ENCODE peak calls at places on chromosomes 6 and 20, in seven cellular contexts. One of them, this sample, is unnamed. For H3K36me3, the result is how much of the 10 kb centered on the place peaks cover.

GRCh38 chr6:77620290-77620882 is 32.5 kb upstream of the MEI4 start:
- DNase-seq in lung: no peak
- DNase-seq in psoas muscle: no peak
- DNase-seq in HCT116: peak
- DNase-seq in RWPE2: no peak
- DNase-seq in H7: no peak
- DNase-seq in heart left ventricle: no peak
- DNase-seq in this sample: no peak

GRCh38 chr20:51848346-51848745 is 46.0 kb upstream of the SALL4 start:
- DNase-seq in lung: no peak
- DNase-seq in psoas muscle: no peak
- DNase-seq in HCT116: no peak
- DNase-seq in RWPE2: no peak
- DNase-seq in H7: no peak
- DNase-seq in heart left ventricle: no peak
- DNase-seq in this sample: no peak

GRCh38 chr6:49556429-49556837 is 6.0 kb downstream of the C6orf141 start:
- DNase-seq in lung: peak
- DNase-seq in psoas muscle: no peak
- DNase-seq in HCT116: peak
- DNase-seq in RWPE2: peak
- DNase-seq in H7: peak
- DNase-seq in heart left ventricle: no peak
- DNase-seq in this sample: no peak

GRCh38 chr6:27825025-27825823 is 87.0 kb downstream of the OR2B2 start:
- DNase-seq in lung: no peak
- DNase-seq in psoas muscle: no peak
- DNase-seq in HCT116: no peak
- DNase-seq in RWPE2: no peak
- DNase-seq in H7: no peak
- DNase-seq in heart left ventricle: no peak
- DNase-seq in this sample: no peak

GRCh38 chr6:4358414-4359107 is 223.2 kb upstream of the ECI2 start:
- DNase-seq in lung: peak
- DNase-seq in psoas muscle: peak
- DNase-seq in HCT116: peak
- DNase-seq in RWPE2: peak
- DNase-seq in H7: peak
- DNase-seq in heart left ventricle: peak
- DNase-seq in this sample: peak

GRCh38 chr6:149513915-149514314 is 29.1 kb upstream of the ZC3H12D start:
- DNase-seq in lung: no peak
- DNase-seq in psoas muscle: no peak
- DNase-seq in HCT116: no peak
- DNase-seq in RWPE2: no peak
- DNase-seq in H7: no peak
- DNase-seq in heart left ventricle: no peak
- DNase-seq in this sample: no peak

GRCh38 chr20:15248618-15249395 is 911.4 kb upstream of the FLRT3 start:
- DNase-seq in lung: no peak
- DNase-seq in psoas muscle: no peak
- DNase-seq in HCT116: no peak
- DNase-seq in RWPE2: no peak
- DNase-seq in H7: no peak
- DNase-seq in heart left ventricle: no peak
- DNase-seq in this sample: no peak

GRCh38 chr6:123926000-123926399 is 122.3 kb downstream of the NKAIN2 start:
- DNase-seq in lung: no peak
- DNase-seq in psoas muscle: no peak
- DNase-seq in HCT116: no peak
- DNase-seq in RWPE2: no peak
- DNase-seq in H7: no peak
- DNase-seq in heart left ventricle: no peak
- DNase-seq in this sample: no peak

GRCh38 chr6:149026530-149026942 is 279.7 kb downstream of the UST start:
- DNase-seq in lung: no peak
- DNase-seq in psoas muscle: no peak
- DNase-seq in HCT116: peak
- DNase-seq in RWPE2: no peak
- DNase-seq in H7: peak
- DNase-seq in heart left ventricle: no peak
- DNase-seq in this sample: no peak

GRCh38 chr6:111971866-111972532 is 81.9 kb upstream of the CCN6 start:
- DNase-seq in lung: no peak
- DNase-seq in psoas muscle: no peak
- DNase-seq in HCT116: no peak
- DNase-seq in RWPE2: no peak
- DNase-seq in H7: no peak
- DNase-seq in heart left ventricle: no peak
- DNase-seq in this sample: no peak

GRCh38 chr6:74741608-74742007 is 464.2 kb downstream of the COL12A1 start:
- DNase-seq in lung: no peak
- DNase-seq in psoas muscle: peak
- DNase-seq in HCT116: no peak
- DNase-seq in RWPE2: no peak
- DNase-seq in H7: no peak
- DNase-seq in heart left ventricle: peak
- DNase-seq in this sample: peak

GRCh38 chr20:46131396-46131795 is 13.3 kb downstream of the CD40 start:
- DNase-seq in lung: no peak
- DNase-seq in psoas muscle: no peak
- DNase-seq in HCT116: no peak
- DNase-seq in RWPE2: no peak
- DNase-seq in H7: no peak
- DNase-seq in heart left ventricle: no peak
- DNase-seq in this sample: no peak

GRCh38 chr6:52522151-52522626 is 54.7 kb downstream of the TRAM2 start:
- DNase-seq in lung: no peak
- DNase-seq in psoas muscle: peak
- DNase-seq in HCT116: no peak
- DNase-seq in RWPE2: no peak
- DNase-seq in H7: no peak
- DNase-seq in heart left ventricle: peak
- DNase-seq in this sample: peak

GRCh38 chr6:322205-322930 is 30.1 kb downstream of the DUSP22 start:
- DNase-seq in lung: no peak
- DNase-seq in psoas muscle: peak
- DNase-seq in HCT116: no peak
- DNase-seq in RWPE2: peak
- DNase-seq in H7: peak
- DNase-seq in heart left ventricle: no peak
- DNase-seq in this sample: no peak

GRCh38 chr20:40319741-40320499 is 369.1 kb downstream of the MAFB start:
- DNase-seq in lung: no peak
- DNase-seq in psoas muscle: no peak
- DNase-seq in HCT116: no peak
- DNase-seq in RWPE2: no peak
- DNase-seq in H7: no peak
- DNase-seq in heart left ventricle: no peak
- DNase-seq in this sample: no peak

GRCh38 chr20:55500130-55500529 is 505.2 kb downstream of the CBLN4 start:
- DNase-seq in lung: no peak
- DNase-seq in psoas muscle: no peak
- DNase-seq in HCT116: no peak
- DNase-seq in RWPE2: no peak
- DNase-seq in H7: no peak
- DNase-seq in heart left ventricle: no peak
- DNase-seq in this sample: no peak

GRCh38 chr6:75331134-75331533 is 46.5 kb upstream of the TMEM30A start:
- DNase-seq in lung: no peak
- DNase-seq in psoas muscle: no peak
- DNase-seq in HCT116: no peak
- DNase-seq in RWPE2: no peak
- DNase-seq in H7: no peak
- DNase-seq in heart left ventricle: no peak
- DNase-seq in this sample: no peak

GRCh38 chr6:53437557-53438202 is 88.9 kb upstream of the ELOVL5 start:
- DNase-seq in lung: peak
- DNase-seq in psoas muscle: no peak
- DNase-seq in HCT116: peak
- DNase-seq in RWPE2: no peak
- DNase-seq in H7: peak
- DNase-seq in heart left ventricle: no peak
- DNase-seq in this sample: no peak

GRCh38 chr20:63312690-63313348 is 19.8 kb downstream of the COL20A1 start:
- DNase-seq in lung: peak
- DNase-seq in psoas muscle: peak
- DNase-seq in HCT116: no peak
- DNase-seq in RWPE2: no peak
- DNase-seq in H7: no peak
- DNase-seq in heart left ventricle: peak
- DNase-seq in this sample: peak

GRCh38 chr6:47529734-47530133 is 52.1 kb downstream of the CD2AP start:
- DNase-seq in lung: no peak
- DNase-seq in psoas muscle: no peak
- DNase-seq in HCT116: no peak
- DNase-seq in RWPE2: no peak
- DNase-seq in H7: no peak
- DNase-seq in heart left ventricle: no peak
- DNase-seq in this sample: no peak

GRCh38 chr6:47536816-47537401 is 59.3 kb downstream of the CD2AP start:
- DNase-seq in lung: no peak
- DNase-seq in psoas muscle: no peak
- DNase-seq in HCT116: no peak
- DNase-seq in RWPE2: no peak
- DNase-seq in H7: no peak
- DNase-seq in heart left ventricle: no peak
- DNase-seq in this sample: no peak

GRCh38 chr6:47532981-47533585 is 55.5 kb downstream of the CD2AP start:
- DNase-seq in lung: no peak
- DNase-seq in psoas muscle: no peak
- DNase-seq in HCT116: no peak
- DNase-seq in RWPE2: no peak
- DNase-seq in H7: no peak
- DNase-seq in heart left ventricle: no peak
- DNase-seq in this sample: no peak

GRCh38 chr6:47534063-47534462 is 56.5 kb downstream of the CD2AP start:
- DNase-seq in lung: no peak
- DNase-seq in psoas muscle: no peak
- DNase-seq in HCT116: no peak
- DNase-seq in RWPE2: no peak
- DNase-seq in H7: no peak
- DNase-seq in heart left ventricle: no peak
- DNase-seq in this sample: no peak

DNA sequence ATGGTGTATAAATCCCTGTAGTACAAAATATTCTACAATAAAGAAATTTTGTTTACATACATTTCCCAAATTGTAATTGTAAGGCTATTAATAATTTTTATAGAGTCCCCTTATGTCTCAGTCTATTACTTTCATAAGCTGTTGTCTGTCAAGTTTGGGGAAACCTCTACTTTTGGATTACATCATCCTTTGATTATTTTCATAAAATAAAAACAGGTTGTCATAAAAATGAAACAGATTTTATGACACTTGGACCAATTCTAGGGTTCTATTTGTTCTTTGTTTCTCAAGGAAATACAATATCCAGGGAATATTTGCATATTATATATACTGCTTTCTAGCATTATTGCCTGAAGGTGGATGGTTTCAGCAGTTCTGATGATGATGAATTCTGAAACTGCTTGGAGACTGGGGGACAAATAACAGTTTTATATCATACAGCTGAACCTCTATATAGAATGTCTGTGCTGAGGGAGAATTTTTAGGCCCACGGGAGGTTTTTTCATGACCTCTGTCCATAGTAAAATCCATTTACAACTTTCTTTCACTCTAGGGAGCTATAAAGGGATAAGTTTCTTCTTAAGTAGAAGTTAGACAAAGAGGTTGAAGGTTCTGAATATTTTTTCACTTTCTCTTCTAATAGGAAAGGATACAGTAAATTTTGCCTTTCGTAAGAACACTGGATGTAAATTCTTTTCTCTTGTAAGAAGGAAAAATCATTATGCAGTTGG is 57.9 kb downstream of the CD2AP start:
- DNase-seq in lung: no peak
- DNase-seq in psoas muscle: no peak
- DNase-seq in HCT116: no peak
- DNase-seq in RWPE2: no peak
- DNase-seq in H7: no peak
- DNase-seq in heart left ventricle: no peak
- DNase-seq in this sample: no peak
- H3K36me3 ChIP-seq in lung: under half
- H3K36me3 ChIP-seq in psoas muscle: under half
- H3K36me3 ChIP-seq in HCT116: under half
- H3K36me3 ChIP-seq in RWPE2: under half
- H3K36me3 ChIP-seq in H7: under half
- H3K36me3 ChIP-seq in heart left ventricle: under half
- H3K36me3 ChIP-seq in this sample: under half

DNA sequence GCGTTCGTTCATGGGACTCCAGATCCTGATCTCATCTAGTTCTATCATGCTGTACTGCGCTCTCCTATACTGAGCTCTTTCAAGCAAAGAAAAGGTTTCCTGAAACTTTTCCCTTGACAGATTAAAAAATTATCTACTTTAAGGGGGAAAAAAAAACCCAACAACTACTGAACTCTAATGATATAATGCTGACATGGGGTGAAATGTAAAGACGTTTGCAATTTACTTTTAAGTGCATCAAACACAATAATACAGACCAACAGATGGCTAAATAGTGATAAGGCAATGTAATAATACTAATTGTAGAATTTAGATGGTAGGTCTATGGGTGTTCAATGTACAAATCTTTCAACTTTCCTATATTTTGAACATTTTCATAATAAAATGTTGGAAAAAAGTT is 16.4 kb downstream of the TOMM34 start:
- DNase-seq in lung: no peak
- DNase-seq in psoas muscle: no peak
- DNase-seq in HCT116: no peak
- DNase-seq in RWPE2: no peak
- DNase-seq in H7: no peak
- DNase-seq in heart left ventricle: no peak
- DNase-seq in this sample: no peak
- H3K36me3 ChIP-seq in lung: under half
- H3K36me3 ChIP-seq in psoas muscle: under half
- H3K36me3 ChIP-seq in HCT116: half or more
- H3K36me3 ChIP-seq in RWPE2: half or more
- H3K36me3 ChIP-seq in H7: under half
- H3K36me3 ChIP-seq in heart left ventricle: under half
- H3K36me3 ChIP-seq in this sample: half or more

DNA sequence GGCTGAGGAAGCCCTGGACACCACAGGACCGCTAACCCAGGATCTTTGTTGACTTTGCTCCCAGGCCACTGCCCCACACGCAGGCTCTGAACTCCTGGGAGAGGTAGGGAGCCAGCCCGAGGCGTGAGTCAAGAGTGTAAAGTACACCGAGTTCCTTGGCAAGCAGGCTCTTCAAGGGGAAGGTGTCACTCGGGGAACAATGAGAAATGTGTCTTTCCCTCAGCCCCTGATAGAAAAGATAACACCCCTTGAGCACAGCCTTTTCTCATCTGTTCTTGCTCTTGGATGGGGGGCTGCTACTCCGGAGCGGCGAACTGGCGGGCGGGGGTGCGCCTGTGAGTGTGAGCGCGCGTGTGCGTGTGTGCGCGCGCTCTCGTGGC is 460 bp upstream of the EDN3 start:
- DNase-seq in lung: no peak
- DNase-seq in psoas muscle: peak
- DNase-seq in HCT116: no peak
- DNase-seq in RWPE2: no peak
- DNase-seq in H7: no peak
- DNase-seq in heart left ventricle: no peak
- DNase-seq in this sample: no peak
- H3K36me3 ChIP-seq in lung: under half
- H3K36me3 ChIP-seq in psoas muscle: under half
- H3K36me3 ChIP-seq in HCT116: under half
- H3K36me3 ChIP-seq in RWPE2: under half
- H3K36me3 ChIP-seq in H7: under half
- H3K36me3 ChIP-seq in heart left ventricle: under half
- H3K36me3 ChIP-seq in this sample: under half

GRCh38 chr20:50589548-50590347 is 79.6 kb downstream of the PTPN1 start:
- DNase-seq in lung: no peak
- DNase-seq in psoas muscle: no peak
- DNase-seq in HCT116: no peak
- DNase-seq in RWPE2: peak
- DNase-seq in H7: no peak
- DNase-seq in heart left ventricle: no peak
- DNase-seq in this sample: no peak
- H3K36me3 ChIP-seq in lung: under half
- H3K36me3 ChIP-seq in psoas muscle: under half
- H3K36me3 ChIP-seq in HCT116: under half
- H3K36me3 ChIP-seq in RWPE2: under half
- H3K36me3 ChIP-seq in H7: under half
- H3K36me3 ChIP-seq in heart left ventricle: under half
- H3K36me3 ChIP-seq in this sample: under half